ENCODE peak calls at places on chromosomes 1 and 21, in six cellular contexts. F, B, H, P, T and S are unnamed samples.

GRCh38 chr1:234500269-234500668 is 21.3 kb upstream of the TARBP1 start:
- DNase-seq in T (no peak), B (no peak), H (no peak), F (no peak), P (no peak), S (no peak)

GRCh38 chr1:1757422-1758058 is 20.7 kb downstream of the NADK start:
- DNase-seq in F (no peak), B (no peak), T (no peak), P (no peak), H (no peak), S (no peak)

GRCh38 chr1:166184897-166185296 is 18.1 kb upstream of the FAM78B start:
- DNase-seq in T (no peak), B (no peak), F (no peak), P (no peak), H (no peak), S (no peak)

GRCh38 chr1:22189619-22190018 is 46.7 kb upstream of the WNT4 start:
- DNase-seq in H (no peak), B (no peak), F (no peak), T (no peak), P (no peak), S (no peak)

GRCh38 chr1:112748396-112748795 is 33.3 kb upstream of the PPM1J start:
- DNase-seq in B (no peak), P (no peak), F (no peak), H (no peak), T (no peak), S (no peak)

GRCh38 chr1:15736666-15737229 is 690 bp downstream of the SLC25A34 start:
- DNase-seq in H (no peak), P (no peak), T (no peak), B (no peak), F (no peak), S (no peak)

GRCh38 chr1:11151134-11151533 is 38.0 kb upstream of the ANGPTL7 start:
- DNase-seq in F (no peak), H (no peak), T (no peak), P (no peak), B (no peak), S (no peak)

GRCh38 chr1:158716335-158716734 is 4.2 kb downstream of the OR6K3 start:
- DNase-seq in P (no peak), T (no peak), F (no peak), B (no peak), H (peak; percentile 5), S (peak; percentile 16)

GRCh38 chr1:110485725-110486124 is 33.2 kb downstream of the KCNA10 start:
- DNase-seq in T (no peak), H (no peak), F (no peak), B (no peak), P (no peak), S (no peak)

GRCh38 chr1:241275981-241276380 is 81.0 kb downstream of the RGS7 start:
- DNase-seq in F (no peak), H (no peak), B (no peak), P (no peak), T (no peak), S (no peak)

GRCh38 chr1:154819628-154820590 is 50.2 kb downstream of the KCNN3 start:
- DNase-seq in T (peak; percentile 32), F (peak; percentile 23), B (peak; percentile 68), H (peak; percentile 66), P (peak; percentile 88), S (peak; percentile 50)
- TF ChIP-seq CTCF in T (no peak), F (peak; percentile 63), B (peak; percentile 8), H (peak; percentile 13), P (peak; percentile 87), S (peak; percentile 50)

GRCh38 chr1:12555411-12556367 is 62.3 kb downstream of the DHRS3 start:
- DNase-seq in B (no peak), F (no peak), P (no peak), T (peak; percentile 2), H (no peak), S (no peak)
- TF ChIP-seq CTCF in B (no peak), F (no peak), P (no peak), T (no peak), H (no peak), S (no peak)

DNA sequence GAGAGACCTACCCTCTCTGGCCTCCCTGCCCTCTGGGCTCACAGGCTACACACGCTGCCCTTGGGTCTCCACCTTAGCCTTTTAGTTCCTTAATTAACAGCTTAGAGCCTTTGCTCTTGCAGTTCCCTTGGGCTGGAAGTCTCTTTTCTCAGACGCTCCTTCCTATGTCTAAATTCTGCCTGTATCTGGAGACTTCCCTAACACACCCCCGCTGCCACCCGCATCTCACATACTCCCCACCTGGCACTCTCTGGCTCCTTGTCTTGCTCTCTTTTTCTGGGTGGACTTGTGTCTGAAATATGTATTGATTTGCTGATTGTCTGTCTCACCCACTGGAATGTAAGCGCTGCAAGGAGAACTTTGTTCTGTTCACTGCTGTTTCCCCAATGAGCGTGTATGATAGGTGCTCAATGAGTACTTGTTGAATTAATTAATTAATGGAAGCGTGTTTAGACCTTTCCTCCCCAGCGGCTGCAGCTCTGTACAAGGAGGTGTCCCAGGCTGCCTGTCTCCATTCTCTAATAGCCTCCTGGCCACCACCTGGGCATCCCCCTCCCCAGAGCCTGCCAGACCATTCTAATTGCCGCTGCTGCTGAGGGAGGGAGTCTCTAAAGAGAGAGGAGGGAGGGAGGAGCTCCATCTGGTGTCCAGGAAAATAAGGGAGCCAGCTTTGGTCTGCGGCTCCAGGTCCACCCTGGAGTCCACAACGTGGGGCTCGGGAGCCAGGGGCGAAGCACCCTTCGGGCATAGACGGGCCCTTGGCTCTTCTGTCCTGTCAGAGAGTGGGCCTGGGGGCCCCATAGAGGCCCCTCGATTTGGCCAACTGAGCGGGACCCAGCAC is 95.3 kb downstream of the RNF220 start:
- DNase-seq in H (no peak), T (peak; percentile 42), F (peak; percentile 65), P (peak; percentile 84), B (no peak), S (no peak)
- TF ChIP-seq CTCF in H (no peak), T (peak; percentile 36), F (peak; percentile 78), P (peak; percentile 68), B (peak; percentile 5), S (no peak)

GRCh38 chr21:29499734-29500343 is 201.1 kb downstream of the BACH1 start:
- DNase-seq in B (peak; percentile 21), H (peak; percentile 34), T (no peak), P (peak; percentile 88), F (peak; percentile 75), S (peak; percentile 7)
- TF ChIP-seq CTCF in B (peak; percentile 43), H (peak; percentile 6), T (peak; percentile 40), P (peak; percentile 86), F (peak; percentile 76), S (peak; percentile 29)

DNA sequence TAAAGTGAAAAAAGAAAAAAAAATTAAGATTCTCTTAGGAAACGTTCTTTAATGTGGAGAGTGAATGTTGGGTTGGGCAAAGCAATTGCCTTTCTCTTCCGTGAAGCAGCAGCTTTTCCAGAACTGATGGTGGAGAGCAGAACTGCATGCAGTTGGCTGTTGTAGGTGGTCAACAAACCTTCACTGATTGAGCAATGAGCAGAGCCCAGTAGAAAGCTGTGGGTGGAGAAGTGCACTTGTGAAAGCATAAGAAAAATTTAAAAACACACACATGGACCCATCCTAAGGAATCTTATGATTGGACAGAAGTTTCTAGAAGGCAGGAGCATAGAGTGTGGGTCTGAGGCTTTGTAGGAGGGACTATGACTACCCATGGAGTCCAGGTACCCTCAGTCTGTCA is 4.5 kb downstream of the PRELP start:
- DNase-seq in T (no peak), F (peak; percentile 69), B (no peak), P (no peak), H (no peak), S (no peak)
- TF ChIP-seq CTCF in T (no peak), F (peak; percentile 9), B (no peak), P (peak; percentile 23), H (no peak), S (no peak)

GRCh38 chr1:228885845-228886244 is 150.6 kb downstream of the RHOU start:
- DNase-seq in F (no peak), B (no peak), H (no peak), P (no peak), T (no peak), S (no peak)
- TF ChIP-seq CTCF in F (no peak), B (no peak), H (no peak), P (no peak), T (no peak), S (no peak)